ENCODE peak calls at places on chromosomes 16 and 17, in four cellular contexts. One of them, this sample, is unnamed.

GRCh38 chr17:28751600-28752366 is 8.0 kb downstream of the TRAF4 start:
- DNase-seq in body of pancreas: peak; percentile 4
- DNase-seq in effector memory CD4-positive, alpha-beta T cell: no peak
- DNase-seq in astrocyte of the cerebellum: no peak
- DNase-seq in this sample: no peak

GRCh38 chr17:80264048-80264792 is 3.6 kb downstream of the RNF213 start:
- DNase-seq in body of pancreas: no peak
- DNase-seq in effector memory CD4-positive, alpha-beta T cell: peak; percentile 36
- DNase-seq in astrocyte of the cerebellum: no peak
- DNase-seq in this sample: no peak

GRCh38 chr16:19071811-19072777 is 4.7 kb downstream of the COQ7 start:
- DNase-seq in astrocyte of the cerebellum: no peak
- DNase-seq in body of pancreas: peak; percentile 70
- DNase-seq in effector memory CD4-positive, alpha-beta T cell: peak; percentile 6
- DNase-seq in this sample: peak; percentile 65

GRCh38 chr17:35618628-35619027 is 31.5 kb downstream of the AP2B1 start:
- DNase-seq in effector memory CD4-positive, alpha-beta T cell: no peak
- DNase-seq in astrocyte of the cerebellum: no peak
- DNase-seq in body of pancreas: no peak
- DNase-seq in this sample: no peak

GRCh38 chr17:58503876-58504275 is 10.6 kb downstream of the MTMR4 start:
- DNase-seq in body of pancreas: no peak
- DNase-seq in astrocyte of the cerebellum: no peak
- DNase-seq in effector memory CD4-positive, alpha-beta T cell: no peak
- DNase-seq in this sample: no peak

GRCh38 chr17:59000022-59000421 is 106.7 kb downstream of the TRIM37 start:
- DNase-seq in astrocyte of the cerebellum: no peak
- DNase-seq in effector memory CD4-positive, alpha-beta T cell: no peak
- DNase-seq in body of pancreas: no peak
- DNase-seq in this sample: no peak

GRCh38 chr16:74813109-74813641 is 38.6 kb upstream of the FA2H start:
- DNase-seq in effector memory CD4-positive, alpha-beta T cell: peak; percentile 14
- DNase-seq in astrocyte of the cerebellum: peak; percentile 23
- DNase-seq in body of pancreas: peak; percentile 94
- DNase-seq in this sample: peak; percentile 33

GRCh38 chr16:80659865-80660264 is 119.1 kb downstream of the DYNLRB2 start:
- DNase-seq in astrocyte of the cerebellum: no peak
- DNase-seq in body of pancreas: no peak
- DNase-seq in effector memory CD4-positive, alpha-beta T cell: no peak
- DNase-seq in this sample: no peak

GRCh38 chr17:2856727-2857126 is 60.5 kb downstream of the RAP1GAP2 start:
- DNase-seq in body of pancreas: peak; percentile 46
- DNase-seq in effector memory CD4-positive, alpha-beta T cell: no peak
- DNase-seq in astrocyte of the cerebellum: no peak
- DNase-seq in this sample: no peak

GRCh38 chr17:44921122-44921882 is 6.0 kb upstream of the GFAP start:
- DNase-seq in astrocyte of the cerebellum: no peak
- DNase-seq in effector memory CD4-positive, alpha-beta T cell: no peak
- DNase-seq in body of pancreas: peak; percentile 42
- DNase-seq in this sample: no peak

GRCh38 chr16:83779881-83780280 is 27.9 kb upstream of the HSBP1 start:
- DNase-seq in body of pancreas: no peak
- DNase-seq in astrocyte of the cerebellum: peak; percentile 39
- DNase-seq in effector memory CD4-positive, alpha-beta T cell: no peak
- DNase-seq in this sample: no peak

GRCh38 chr16:27324851-27325301 is 11.1 kb downstream of the IL4R start:
- DNase-seq in body of pancreas: no peak
- DNase-seq in astrocyte of the cerebellum: no peak
- DNase-seq in effector memory CD4-positive, alpha-beta T cell: no peak
- DNase-seq in this sample: no peak

GRCh38 chr16:15925631-15926030 is 23.8 kb upstream of the ABCC1 start:
- DNase-seq in effector memory CD4-positive, alpha-beta T cell: no peak
- DNase-seq in astrocyte of the cerebellum: no peak
- DNase-seq in body of pancreas: no peak
- DNase-seq in this sample: no peak

GRCh38 chr17:58351710-58352017 is 337 bp downstream of the SUPT4H1 start:
- DNase-seq in effector memory CD4-positive, alpha-beta T cell: no peak
- DNase-seq in body of pancreas: no peak
- DNase-seq in astrocyte of the cerebellum: no peak
- DNase-seq in this sample: no peak

GRCh38 chr17:20095366-20096080 is 86.4 kb downstream of the SPECC1 start:
- DNase-seq in effector memory CD4-positive, alpha-beta T cell: no peak
- DNase-seq in body of pancreas: peak; percentile 66
- DNase-seq in astrocyte of the cerebellum: no peak
- DNase-seq in this sample: peak; percentile 82

GRCh38 chr17:11948791-11949190 is 48.5 kb downstream of the ZNF18 start:
- DNase-seq in body of pancreas: peak; percentile 46
- DNase-seq in astrocyte of the cerebellum: peak; percentile 89
- DNase-seq in effector memory CD4-positive, alpha-beta T cell: no peak
- DNase-seq in this sample: no peak

GRCh38 chr17:74792586-74792985 is 16.4 kb upstream of the NAT9 start:
- DNase-seq in effector memory CD4-positive, alpha-beta T cell: no peak
- DNase-seq in astrocyte of the cerebellum: no peak
- DNase-seq in body of pancreas: no peak
- DNase-seq in this sample: no peak

GRCh38 chr17:75891022-75891604 is 5.6 kb downstream of the TRIM65 start:
- DNase-seq in astrocyte of the cerebellum: no peak
- DNase-seq in effector memory CD4-positive, alpha-beta T cell: no peak
- DNase-seq in body of pancreas: no peak
- DNase-seq in this sample: no peak

GRCh38 chr17:10743316-10744009 is 13.6 kb upstream of the TMEM220 start:
- DNase-seq in effector memory CD4-positive, alpha-beta T cell: no peak
- DNase-seq in astrocyte of the cerebellum: peak; percentile 11
- DNase-seq in body of pancreas: no peak
- DNase-seq in this sample: no peak

GRCh38 chr16:3651461-3652372 is 2.8 kb upstream of the DNASE1 start:
- DNase-seq in astrocyte of the cerebellum: no peak
- DNase-seq in effector memory CD4-positive, alpha-beta T cell: no peak
- DNase-seq in body of pancreas: no peak
- DNase-seq in this sample: peak; percentile 49

GRCh38 chr16:23351360-23351759 is 49.3 kb downstream of the SCNN1B start:
- DNase-seq in astrocyte of the cerebellum: no peak
- DNase-seq in body of pancreas: peak; percentile 83
- DNase-seq in effector memory CD4-positive, alpha-beta T cell: no peak
- DNase-seq in this sample: no peak

GRCh38 chr16:76278976-76279375 is 1.8 kb downstream of the CNTNAP4 start:
- DNase-seq in astrocyte of the cerebellum: no peak
- DNase-seq in effector memory CD4-positive, alpha-beta T cell: no peak
- DNase-seq in body of pancreas: no peak
- DNase-seq in this sample: peak; percentile 90

GRCh38 chr16:14301150-14302030 is 230.3 kb downstream of the MRTFB start:
- DNase-seq in effector memory CD4-positive, alpha-beta T cell: no peak
- DNase-seq in astrocyte of the cerebellum: no peak
- DNase-seq in body of pancreas: peak; percentile 82
- DNase-seq in this sample: no peak

GRCh38 chr17:38628441-38628840 is 22.7 kb upstream of the SRCIN1 start:
- DNase-seq in effector memory CD4-positive, alpha-beta T cell: no peak
- DNase-seq in astrocyte of the cerebellum: no peak
- DNase-seq in body of pancreas: no peak
- DNase-seq in this sample: peak; percentile 12

GRCh38 chr17:21001813-21002221 is 41.0 kb downstream of the USP22 start:
- DNase-seq in effector memory CD4-positive, alpha-beta T cell: no peak
- DNase-seq in body of pancreas: peak; percentile 31
- DNase-seq in astrocyte of the cerebellum: no peak
- DNase-seq in this sample: peak; percentile 34

GRCh38 chr16:63289834-63290460 is 1253.7 kb upstream of the CDH8 start:
- DNase-seq in astrocyte of the cerebellum: peak; percentile 2
- DNase-seq in body of pancreas: peak; percentile 68
- DNase-seq in effector memory CD4-positive, alpha-beta T cell: no peak
- DNase-seq in this sample: peak; percentile 21

GRCh38 chr16:58032710-58033293 is 7.2 kb downstream of the MMP15 start:
- DNase-seq in effector memory CD4-positive, alpha-beta T cell: no peak
- DNase-seq in astrocyte of the cerebellum: no peak
- DNase-seq in body of pancreas: peak; percentile 85
- DNase-seq in this sample: peak; percentile 48

GRCh38 chr16:19844945-19845641 is 39.6 kb downstream of the GPRC5B start:
- DNase-seq in astrocyte of the cerebellum: peak; percentile 59
- DNase-seq in body of pancreas: no peak
- DNase-seq in effector memory CD4-positive, alpha-beta T cell: no peak
- DNase-seq in this sample: no peak

GRCh38 chr16:11635127-11635652 is 33.1 kb upstream of the SNN start:
- DNase-seq in effector memory CD4-positive, alpha-beta T cell: no peak
- DNase-seq in body of pancreas: no peak
- DNase-seq in astrocyte of the cerebellum: no peak
- DNase-seq in this sample: no peak

GRCh38 chr16:57377080-57377841 is 5.0 kb downstream of the CX3CL1 start:
- DNase-seq in astrocyte of the cerebellum: no peak
- DNase-seq in effector memory CD4-positive, alpha-beta T cell: no peak
- DNase-seq in body of pancreas: no peak
- DNase-seq in this sample: no peak

GRCh38 chr17:34443832-34444469 is 80.9 kb upstream of the CCL1 start:
- DNase-seq in body of pancreas: peak; percentile 16
- DNase-seq in astrocyte of the cerebellum: no peak
- DNase-seq in effector memory CD4-positive, alpha-beta T cell: no peak
- DNase-seq in this sample: peak; percentile 37

GRCh38 chr16:30115238-30115637 is 1.9 kb upstream of the GDPD3 start:
- DNase-seq in astrocyte of the cerebellum: no peak
- DNase-seq in body of pancreas: peak; percentile 43
- DNase-seq in effector memory CD4-positive, alpha-beta T cell: no peak
- DNase-seq in this sample: no peak

GRCh38 chr17:80774643-80775281 is 216.9 kb upstream of the CHMP6 start:
- DNase-seq in astrocyte of the cerebellum: no peak
- DNase-seq in effector memory CD4-positive, alpha-beta T cell: no peak
- DNase-seq in body of pancreas: no peak
- DNase-seq in this sample: no peak

GRCh38 chr17:69170377-69170776 is 28.7 kb upstream of the ABCA6 start:
- DNase-seq in effector memory CD4-positive, alpha-beta T cell: no peak
- DNase-seq in astrocyte of the cerebellum: no peak
- DNase-seq in body of pancreas: no peak
- DNase-seq in this sample: no peak

GRCh38 chr17:49634487-49634865 is 43.4 kb downstream of the SPOP start:
- DNase-seq in astrocyte of the cerebellum: no peak
- DNase-seq in body of pancreas: no peak
- DNase-seq in effector memory CD4-positive, alpha-beta T cell: no peak
- DNase-seq in this sample: peak; percentile 61

GRCh38 chr16:77043076-77043475 is 147.9 kb upstream of the MON1B start:
- DNase-seq in astrocyte of the cerebellum: no peak
- DNase-seq in effector memory CD4-positive, alpha-beta T cell: no peak
- DNase-seq in body of pancreas: no peak
- DNase-seq in this sample: no peak

GRCh38 chr16:9159839-9160550 is 68.6 kb downstream of the HAPSTR1 start:
- DNase-seq in effector memory CD4-positive, alpha-beta T cell: no peak
- DNase-seq in astrocyte of the cerebellum: peak; percentile 24
- DNase-seq in body of pancreas: peak; percentile 72
- DNase-seq in this sample: peak; percentile 70

GRCh38 chr16:88005968-88006367 is 54.7 kb downstream of the BANP start:
- DNase-seq in body of pancreas: no peak
- DNase-seq in astrocyte of the cerebellum: no peak
- DNase-seq in effector memory CD4-positive, alpha-beta T cell: no peak
- DNase-seq in this sample: no peak

This sample was measured in G401.